ENCODE peak calls at places on chromosomes 1 and 21, in seven cellular contexts. I is K562, C is SK-N-SH, O is H1, L is HCT116, R is endothelial cell of umbilical vein, K is HepG2. W is an unnamed sample.

GRCh38 chr1:54401799-54402198 is 4.4 kb downstream of the SSBP3 start:
- DNase-seq in I (no peak), C (no peak), O (no peak), L (no peak), R (no peak), K (no peak), W (no peak)

GRCh38 chr1:160162936-160163335 is 11.5 kb downstream of the ATP1A4 start:
- DNase-seq in I (no peak), C (no peak), O (no peak), L (no peak), R (no peak), K (no peak), W (no peak)

GRCh38 chr1:29586215-29586614 is 349.9 kb downstream of the PTPRU start:
- DNase-seq in I (no peak), C (no peak), O (peak), L (no peak), R (no peak), K (no peak), W (no peak)

GRCh38 chr1:239067058-239067457 is 319.3 kb upstream of the CHRM3 start:
- DNase-seq in I (no peak), C (no peak), O (no peak), L (no peak), R (no peak), K (no peak), W (no peak)

GRCh38 chr1:227897704-227898438 is 49.9 kb downstream of the WNT9A start:
- DNase-seq in I (no peak), C (no peak), O (peak), L (no peak), R (no peak), K (no peak), W (no peak)

GRCh38 chr1:165644064-165644735 is 13.2 kb downstream of the MGST3 start:
- DNase-seq in I (no peak), C (no peak), O (no peak), L (no peak), R (no peak), K (no peak), W (no peak)

GRCh38 chr1:227192163-227192562 is 126.1 kb downstream of the CDC42BPA start:
- DNase-seq in I (no peak), C (no peak), O (no peak), L (no peak), R (peak), K (no peak), W (peak)

GRCh38 chr1:151472852-151473731 is 13.8 kb upstream of the POGZ start:
- DNase-seq in I (peak), C (peak), O (peak), L (no peak), R (peak), K (no peak), W (peak)

GRCh38 chr1:111735858-111736544 is 3.2 kb downstream of the INKA2 start:
- DNase-seq in I (no peak), C (no peak), O (peak), L (no peak), R (no peak), K (no peak), W (peak)

GRCh38 chr1:190067592-190067991 is 410.1 kb downstream of the BRINP3 start:
- DNase-seq in I (no peak), C (no peak), O (no peak), L (no peak), R (no peak), K (no peak), W (no peak)

GRCh38 chr1:23567996-23568607 is 8.8 kb upstream of the ID3 start:
- DNase-seq in I (peak), C (peak), O (peak), L (no peak), R (peak), K (no peak), W (peak)

GRCh38 chr1:247211339-247211738 is 39.5 kb upstream of the ZNF124 start:
- DNase-seq in I (no peak), C (no peak), O (no peak), L (no peak), R (no peak), K (no peak), W (peak)

GRCh38 chr1:5164155-5164554 is 509.7 kb downstream of the AJAP1 start:
- DNase-seq in I (no peak), C (no peak), O (no peak), L (no peak), R (no peak), K (no peak), W (no peak)

GRCh38 chr21:44071359-44072104 is 35.7 kb upstream of the PWP2 start:
- DNase-seq in I (no peak), C (no peak), O (no peak), L (no peak), R (no peak), K (no peak), W (peak)

GRCh38 chr1:109277434-109278204 is 5.3 kb downstream of the PSRC1 start:
- DNase-seq in I (peak), C (peak), O (peak), L (peak), R (peak), K (peak), W (peak)

GRCh38 chr1:167936930-167937708 is at the start of gene MPC2:
- DNase-seq in I (peak), C (peak), O (no peak), L (peak), R (peak), K (peak), W (peak)

GRCh38 chr1:1967151-1967550 is 36.4 kb downstream of the CFAP74 start:
- DNase-seq in I (no peak), C (no peak), O (no peak), L (no peak), R (no peak), K (no peak), W (no peak)

GRCh38 chr1:181123173-181123572 is 34.7 kb downstream of the IER5 start:
- DNase-seq in I (no peak), C (no peak), O (no peak), L (no peak), R (no peak), K (no peak), W (no peak)

GRCh38 chr1:40312238-40313205 is 4.6 kb downstream of the COL9A2 start:
- DNase-seq in I (no peak), C (no peak), O (no peak), L (no peak), R (no peak), K (peak), W (no peak)

GRCh38 chr1:155241069-155241679 is 14.1 kb downstream of the ENTREP3 start:
- DNase-seq in I (peak), C (peak), O (peak), L (peak), R (peak), K (peak), W (peak)

GRCh38 chr1:16386454-16387113 is 19.5 kb downstream of the SZRD1 start:
- DNase-seq in I (no peak), C (peak), O (no peak), L (no peak), R (peak), K (peak), W (no peak)

GRCh38 chr21:41142051-41142795 is 25.7 kb upstream of the BACE2 start:
- DNase-seq in I (no peak), C (no peak), O (no peak), L (no peak), R (no peak), K (peak), W (peak)

GRCh38 chr1:57470028-57470427 is 46.2 kb upstream of the DAB1 start:
- DNase-seq in I (no peak), C (no peak), O (no peak), L (no peak), R (no peak), K (no peak), W (peak)

GRCh38 chr1:99580451-99580850 is 65.5 kb upstream of the PALMD start:
- DNase-seq in I (no peak), C (no peak), O (no peak), L (no peak), R (peak), K (no peak), W (no peak)

GRCh38 chr1:224864006-224864405 is 65.5 kb upstream of the DNAH14 start:
- DNase-seq in I (no peak), C (no peak), O (no peak), L (no peak), R (no peak), K (no peak), W (no peak)

GRCh38 chr1:229031491-229032341 is 239.2 kb upstream of the RAB4A start:
- DNase-seq in I (no peak), C (no peak), O (no peak), L (no peak), R (peak), K (peak), W (no peak)

GRCh38 chr1:32816676-32817158 is 441 bp downstream of the YARS1 start:
- DNase-seq in I (no peak), C (peak), O (no peak), L (no peak), R (peak), K (peak), W (peak)

GRCh38 chr1:27353166-27353565 is 11.3 kb downstream of the SYTL1 start:
- DNase-seq in I (no peak), C (no peak), O (no peak), L (no peak), R (no peak), K (no peak), W (no peak)

GRCh38 chr1:19720174-19720573 is 55.5 kb downstream of the HTR6 start:
- DNase-seq in I (no peak), C (no peak), O (no peak), L (no peak), R (no peak), K (no peak), W (no peak)

GRCh38 chr1:42450081-42450480 is 5.7 kb downstream of the ZMYND12 start:
- DNase-seq in I (no peak), C (no peak), O (no peak), L (no peak), R (no peak), K (no peak), W (no peak)

GRCh38 chr1:90850181-90850924 is 133.3 kb upstream of the BARHL2 start:
- DNase-seq in I (peak), C (peak), O (no peak), L (no peak), R (no peak), K (peak), W (peak)

GRCh38 chr1:147337040-147337439 is 94.6 kb downstream of the CHD1L start:
- DNase-seq in I (no peak), C (no peak), O (peak), L (no peak), R (no peak), K (no peak), W (peak)

GRCh38 chr1:63663301-63663700 is 70.1 kb downstream of the PGM1 start:
- DNase-seq in I (no peak), C (no peak), O (no peak), L (peak), R (no peak), K (no peak), W (no peak)

GRCh38 chr1:1157914-1158710 is 15.6 kb upstream of the TTLL10 start:
- DNase-seq in I (peak), C (no peak), O (no peak), L (no peak), R (peak), K (peak), W (peak)

GRCh38 chr1:176602388-176603004 is 139.5 kb downstream of the PAPPA2 start:
- DNase-seq in I (no peak), C (no peak), O (no peak), L (no peak), R (no peak), K (no peak), W (no peak)

GRCh38 chr1:53110370-53111072 is 31.9 kb downstream of the SLC1A7 start:
- DNase-seq in I (no peak), C (no peak), O (no peak), L (no peak), R (no peak), K (no peak), W (no peak)
- H3K4me2 ChIP-seq in I (no peak), C (no peak), O (no peak), L (no peak), R (no peak), K (peak), W (no peak)

DNA sequence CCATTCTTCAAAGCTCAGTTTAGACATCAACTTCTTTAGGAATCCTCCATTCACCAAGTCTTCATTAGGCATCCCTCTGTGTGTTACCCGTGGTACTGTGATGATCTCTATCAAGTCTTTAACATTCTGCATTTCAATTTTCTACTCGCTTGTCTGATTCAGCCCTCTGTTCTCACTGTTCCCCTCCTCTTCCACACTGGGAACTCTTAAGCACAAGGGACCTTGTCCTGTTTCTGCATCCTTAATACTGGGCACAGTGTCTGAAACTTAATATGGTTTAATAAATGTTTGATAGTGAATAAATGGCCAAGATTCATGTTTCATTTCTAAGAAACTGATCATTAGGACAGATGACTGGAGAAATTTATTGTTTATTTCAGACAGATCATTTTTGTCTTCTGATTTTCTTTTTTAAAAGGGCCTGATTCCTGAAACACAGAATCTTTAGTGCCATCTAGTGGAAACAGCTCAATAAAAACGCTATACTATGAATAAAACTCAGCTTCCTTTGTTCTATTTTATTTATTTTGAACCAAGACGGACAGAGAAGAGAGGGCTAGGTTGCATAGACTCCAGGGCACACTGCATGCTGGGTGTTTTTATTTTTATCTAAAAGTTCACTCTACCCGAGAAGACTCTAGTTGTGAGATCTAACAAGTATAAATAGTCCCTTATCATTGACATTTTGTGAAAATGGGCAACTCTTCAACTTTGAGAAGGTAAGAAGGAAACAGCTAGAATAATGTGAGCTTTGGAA is 7.0 kb upstream of the TRIM45 start:
- DNase-seq in I (no peak), C (peak), O (no peak), L (peak), R (peak), K (no peak), W (peak)
- TF ChIP-seq POLR2AphosphoS5 in I (no peak), C (no peak), O (no peak), L (no peak), R (no peak), K (no peak), W (no peak)

DNA sequence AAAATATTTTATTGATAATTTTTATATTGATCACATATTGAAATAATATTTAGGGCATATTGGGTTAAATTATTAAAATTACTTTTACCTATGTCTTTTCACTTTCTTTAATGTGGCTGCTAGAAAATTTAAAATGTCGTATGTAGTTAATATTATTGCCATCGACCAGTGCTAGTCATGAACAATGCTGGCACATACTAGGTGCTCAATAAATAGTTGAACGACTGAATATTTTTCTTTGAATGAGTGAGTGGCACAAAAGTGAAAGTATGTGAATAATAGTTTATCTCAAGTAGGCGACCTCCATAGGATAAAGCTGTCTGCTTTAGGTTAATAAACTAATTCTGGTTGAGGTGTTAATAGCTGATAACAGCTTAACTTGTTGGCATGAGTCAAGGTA is 150.8 kb upstream of the FGGY start:
- DNase-seq in I (no peak), C (no peak), O (no peak), L (no peak), R (no peak), K (no peak), W (no peak)
- H3K4me2 ChIP-seq in I (no peak), C (peak), O (peak), L (peak), R (peak), K (peak), W (peak)

DNA sequence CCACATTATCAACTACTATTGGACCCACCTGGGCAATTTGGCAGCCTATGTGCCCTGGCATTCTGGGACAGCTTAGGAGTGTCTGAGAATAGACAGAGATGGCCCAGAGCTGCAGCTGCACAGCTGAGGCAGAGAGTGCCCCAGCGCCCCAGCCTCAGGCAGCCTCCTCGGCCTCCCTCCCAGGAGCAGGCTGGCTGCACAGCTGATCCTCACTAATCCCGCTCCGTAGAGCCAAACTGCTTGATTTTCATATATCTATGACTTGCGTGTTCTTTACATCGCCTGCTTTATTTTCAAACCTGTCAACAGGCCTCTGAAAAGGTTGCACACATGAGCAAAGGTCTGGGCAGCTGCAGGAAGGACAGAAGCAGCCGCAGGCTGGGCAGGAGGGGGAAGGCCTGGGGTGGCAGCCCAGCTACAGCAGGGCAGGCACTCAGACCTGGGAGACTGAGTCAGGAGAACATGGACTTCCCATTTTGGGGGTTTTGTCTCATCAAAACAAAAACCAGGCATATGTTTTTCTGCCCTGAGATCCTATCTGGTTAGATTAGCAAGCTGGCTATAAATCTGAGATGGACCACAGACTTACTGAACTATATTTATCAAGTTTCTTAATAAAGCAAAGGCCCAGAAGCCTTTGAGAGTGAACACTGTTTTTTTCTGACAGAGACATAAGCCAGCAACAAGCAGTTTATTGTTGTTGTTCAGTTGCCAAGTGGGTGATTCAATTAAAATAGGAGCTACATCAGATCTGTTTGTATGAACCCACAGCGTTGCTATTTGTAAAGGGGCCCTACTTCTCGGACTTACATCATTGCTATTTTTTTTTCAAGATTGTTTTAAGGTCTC is 301.8 kb upstream of the DUSP10 start:
- DNase-seq in I (no peak), C (peak), O (no peak), L (no peak), R (no peak), K (no peak), W (no peak)
- TF ChIP-seq POLR2AphosphoS5 in I (no peak), C (peak), O (no peak), L (no peak), R (no peak), K (no peak), W (no peak)

GRCh38 chr1:115649964-115650363 is 8.2 kb downstream of the VANGL1 start:
- DNase-seq in I (no peak), C (no peak), O (no peak), L (no peak), R (peak), K (no peak), W (peak)

GRCh38 chr1:115650961-115651360 is 9.2 kb downstream of the VANGL1 start:
- DNase-seq in I (peak), C (no peak), O (no peak), L (no peak), R (no peak), K (no peak), W (no peak)

GRCh38 chr1:115651391-115651790 is 9.6 kb downstream of the VANGL1 start:
- DNase-seq in I (no peak), C (no peak), O (no peak), L (no peak), R (no peak), K (no peak), W (no peak)

GRCh38 chr1:115654125-115654524 is 12.4 kb downstream of the VANGL1 start:
- DNase-seq in I (peak), C (peak), O (no peak), L (no peak), R (no peak), K (no peak), W (no peak)

GRCh38 chr1:115652236-115652788 is 10.5 kb downstream of the VANGL1 start:
- DNase-seq in I (no peak), C (no peak), O (no peak), L (no peak), R (no peak), K (no peak), W (no peak)
- H3K4me2 ChIP-seq in I (no peak), C (no peak), O (no peak), L (no peak), R (no peak), K (no peak), W (no peak)

GRCh38 chr21:46021978-46022544 is 40.5 kb downstream of the COL6A1 start:
- DNase-seq in I (no peak), C (no peak), O (no peak), L (no peak), R (no peak), K (no peak), W (no peak)

GRCh38 chr21:46021398-46021797 is 39.8 kb downstream of the COL6A1 start:
- DNase-seq in I (no peak), C (no peak), O (no peak), L (no peak), R (no peak), K (no peak), W (no peak)

GRCh38 chr21:46022551-46023107 is 41.1 kb downstream of the COL6A1 start:
- DNase-seq in I (peak), C (no peak), O (no peak), L (no peak), R (no peak), K (peak), W (no peak)

GRCh38 chr21:46018615-46019014 is 37.0 kb downstream of the COL6A1 start:
- DNase-seq in I (no peak), C (no peak), O (no peak), L (no peak), R (no peak), K (no peak), W (no peak)

GRCh38 chr21:46020581-46020980 is 39.0 kb downstream of the COL6A1 start:
- DNase-seq in I (no peak), C (no peak), O (no peak), L (no peak), R (no peak), K (no peak), W (no peak)
- TF ChIP-seq POLR2AphosphoS5 in I (no peak), C (no peak), O (no peak), L (no peak), R (no peak), K (no peak), W (no peak)

W was measured in GM23338.